ENCODE peak calls at places on chromosome X, in seven cellular contexts. S, H, I, M, Z, G and O are unnamed samples.

GRCh38 chrX:123291623-123292022 is 107.5 kb downstream of the GRIA3 start:
- DNase-seq in H (no peak), S (no peak), Z (no peak), I (no peak), M (no peak), G (no peak), O (no peak)

GRCh38 chrX:47101206-47101605 is 23.0 kb downstream of the RGN start:
- DNase-seq in M (no peak), Z (no peak), S (no peak), I (no peak), G (no peak), H (no peak), O (no peak)

GRCh38 chrX:771536-771935 is 140.9 kb downstream of the SHOX start:
- DNase-seq in S (no peak), G (no peak), M (no peak), Z (no peak), H (peak), I (no peak), O (no peak)

GRCh38 chrX:29948653-29949052 is 266.7 kb upstream of the MAGEB2 start:
- DNase-seq in H (no peak), I (no peak), Z (no peak), S (no peak), G (no peak), M (no peak), O (no peak)

GRCh38 chrX:34521563-34521962 is 135.5 kb downstream of the TMEM47 start:
- DNase-seq in S (no peak), G (no peak), I (no peak), M (no peak), Z (no peak), H (no peak), O (no peak)

GRCh38 chrX:19772759-19773623 is 114.4 kb downstream of the SH3KBP1 start:
- DNase-seq in G (no peak), H (no peak), Z (no peak), M (no peak), I (no peak), S (no peak), O (no peak)

GRCh38 chrX:102899940-102900916 is 36.8 kb upstream of the RAB40AL start:
- DNase-seq in I (peak), H (no peak), Z (peak), S (peak), M (peak), G (peak), O (no peak)

GRCh38 chrX:12970691-12971202 is 4.2 kb upstream of the TMSB4X start:
- DNase-seq in S (peak), Z (peak), I (peak), M (peak), H (no peak), G (no peak), O (no peak)

GRCh38 chrX:105552395-105552794 is 269.9 kb upstream of the NRK start:
- DNase-seq in Z (no peak), I (no peak), G (no peak), S (no peak), H (no peak), M (no peak), O (no peak)

GRCh38 chrX:39897741-39898097 is 200.0 kb downstream of the BCOR start:
- DNase-seq in G (no peak), I (no peak), M (no peak), H (no peak), S (no peak), Z (no peak), O (no peak)

GRCh38 chrX:41302293-41302868 is 31.6 kb upstream of the DDX3X start:
- DNase-seq in I (no peak), M (no peak), G (no peak), H (no peak), Z (no peak), S (no peak), O (no peak)

GRCh38 chrX:47577424-47577823 is 4.8 kb upstream of the TIMP1 start:
- DNase-seq in H (no peak), G (no peak), M (no peak), I (peak), S (no peak), Z (no peak), O (no peak)